ENCODE peak calls at places on chromosomes 16 and 17, in four cellular contexts. V is GM12878, D is HAP-1, T is mucosa of descending colon. X is an unnamed sample. For H3K36me3, the result is how much of the 10 kb centered on the place peaks cover.

GRCh38 chr16:88642881-88643545 is 4.6 kb downstream of the IL17C start:
- DNase-seq in V (no peak), D (no peak), T (no peak), X (no peak)

GRCh38 chr16:19974607-19975006 is 90.0 kb upstream of the GPRC5B start:
- DNase-seq in V (no peak), D (no peak), T (no peak), X (no peak)

GRCh38 chr17:38868095-38868967 is 1.5 kb upstream of the LASP1 start:
- DNase-seq in V (peak), D (no peak), T (peak), X (peak)

GRCh38 chr17:40059729-40060475 is 2.9 kb upstream of the THRA start:
- DNase-seq in V (no peak), D (no peak), T (no peak), X (no peak)

GRCh38 chr16:24805484-24805883 is 40.3 kb upstream of the SLC5A11 start:
- DNase-seq in V (no peak), D (no peak), T (no peak), X (no peak)

GRCh38 chr17:49545811-49546545 is 29.7 kb upstream of the NXPH3 start:
- DNase-seq in V (no peak), D (no peak), T (no peak), X (no peak)

GRCh38 chr17:63433746-63434591 is 12.1 kb downstream of the CYB561 start:
- DNase-seq in V (no peak), D (no peak), T (peak), X (no peak)

GRCh38 chr17:48153711-48154642 is 46.4 kb downstream of the SNX11 start:
- DNase-seq in V (no peak), D (peak), T (peak), X (peak)

GRCh38 chr16:85286066-85286712 is 173.9 kb upstream of the CIBAR2 start:
- DNase-seq in V (no peak), D (no peak), T (no peak), X (no peak)

DNA sequence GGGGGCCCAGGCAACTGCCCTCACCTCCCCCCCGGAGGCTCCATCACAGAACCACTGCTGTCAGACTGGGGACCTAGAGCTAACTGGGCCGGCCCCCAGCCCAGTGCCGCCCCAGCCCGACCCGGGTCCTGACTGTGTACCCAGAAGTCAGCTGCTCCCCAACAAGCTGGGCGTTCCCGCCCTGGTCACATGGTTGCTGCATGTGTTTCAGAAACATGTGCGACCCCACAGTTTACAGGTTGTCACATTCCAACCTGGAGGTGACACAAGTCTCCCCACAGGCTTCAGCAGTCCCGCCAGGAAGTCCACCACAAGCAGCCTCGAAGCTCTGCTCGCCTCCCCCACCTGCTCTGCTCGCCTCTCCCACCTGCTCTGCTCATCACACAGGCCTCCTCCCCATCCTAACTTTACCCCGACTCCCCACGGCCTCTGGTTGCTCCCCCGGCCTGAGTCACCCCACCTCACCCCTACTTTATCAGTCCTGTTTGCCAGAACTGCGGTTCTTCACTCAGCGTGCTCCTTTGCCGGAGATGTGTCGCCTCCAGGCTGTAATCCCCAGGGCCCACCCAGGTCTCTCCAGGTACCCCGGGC is 968 bp downstream of the MRPL28 start:
- DNase-seq in V (no peak), D (no peak), T (no peak), X (no peak)
- H3K36me3 ChIP-seq in V (under half), D (under half), T (under half), X (under half)

DNA sequence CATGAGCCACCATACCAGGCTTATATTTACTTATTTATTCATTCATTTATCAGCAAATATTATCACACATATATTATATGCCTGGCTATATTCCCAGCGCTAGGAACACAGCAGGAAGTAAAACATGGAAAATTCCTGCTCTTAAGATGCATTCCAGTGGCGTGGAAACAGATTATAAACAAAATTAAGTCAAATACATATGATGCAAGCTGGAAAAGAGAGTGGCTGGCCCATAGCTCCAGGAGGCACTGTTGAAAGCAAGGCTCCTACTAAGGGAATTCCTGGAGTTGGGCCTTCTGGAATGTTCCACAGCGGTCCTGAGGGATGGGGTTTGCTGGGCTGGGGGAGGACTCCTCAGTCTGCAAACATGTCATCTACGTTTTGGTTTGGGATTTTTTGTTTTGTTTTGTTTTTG is 18.4 kb downstream of the ADCY9 start:
- DNase-seq in V (no peak), D (no peak), T (no peak), X (no peak)
- H3K36me3 ChIP-seq in V (under half), D (under half), T (under half), X (under half)

GRCh38 chr16:4753227-4753626 is 13.7 kb downstream of the ZNF500 start:
- DNase-seq in V (no peak), D (no peak), T (no peak), X (no peak)
- H3K36me3 ChIP-seq in V (under half), D (half or more), T (under half), X (under half)

GRCh38 chr17:35816723-35817122 is 7.4 kb downstream of the TAF15 start:
- DNase-seq in V (no peak), D (no peak), T (no peak), X (no peak)

GRCh38 chr17:35825206-35825605 is 15.9 kb downstream of the TAF15 start:
- DNase-seq in V (no peak), D (no peak), T (no peak), X (no peak)

GRCh38 chr17:35817196-35817595 is 7.9 kb downstream of the TAF15 start:
- DNase-seq in V (no peak), D (no peak), T (no peak), X (no peak)

GRCh38 chr17:35821308-35821707 is 12.0 kb downstream of the TAF15 start:
- DNase-seq in V (no peak), D (no peak), T (no peak), X (no peak)

GRCh38 chr17:35819456-35819855 is 10.2 kb downstream of the TAF15 start:
- DNase-seq in V (no peak), D (no peak), T (no peak), X (no peak)
- H3K36me3 ChIP-seq in V (under half), D (half or more), T (under half), X (under half)

GRCh38 chr16:70258065-70258464 is 6.3 kb upstream of the EXOSC6 start:
- DNase-seq in V (no peak), D (no peak), T (no peak), X (no peak)

GRCh38 chr16:70255584-70255983 is 3.8 kb upstream of the EXOSC6 start:
- DNase-seq in V (no peak), D (no peak), T (no peak), X (peak)

GRCh38 chr16:70258946-70259345 is 7.2 kb upstream of the EXOSC6 start:
- DNase-seq in V (no peak), D (no peak), T (no peak), X (no peak)

GRCh38 chr16:70254965-70255286 is 3.2 kb upstream of the EXOSC6 start:
- DNase-seq in V (no peak), D (no peak), T (no peak), X (no peak)

GRCh38 chr16:70257391-70257790 is 5.7 kb upstream of the EXOSC6 start:
- DNase-seq in V (no peak), D (no peak), T (no peak), X (no peak)
- H3K36me3 ChIP-seq in V (under half), D (half or more), T (under half), X (under half)

GRCh38 chr17:77331161-77331864 is 190.5 kb downstream of the SEC14L1 start:
- DNase-seq in V (peak), D (peak), T (peak), X (peak)

GRCh38 chr17:77332981-77333685 is 192.4 kb downstream of the SEC14L1 start:
- DNase-seq in V (no peak), D (no peak), T (peak), X (no peak)

GRCh38 chr17:77332034-77332971 is 191.5 kb downstream of the SEC14L1 start:
- DNase-seq in V (no peak), D (no peak), T (peak), X (no peak)

GRCh38 chr17:77337150-77337549 is 196.4 kb downstream of the SEC14L1 start:
- DNase-seq in V (no peak), D (no peak), T (no peak), X (no peak)
- H3K36me3 ChIP-seq in V (under half), D (under half), T (under half), X (under half)

GRCh38 chr16:64381979-64382378 is 739.9 kb downstream of the CDH11 start:
- DNase-seq in V (no peak), D (no peak), T (no peak), X (no peak)

GRCh38 chr16:64375386-64375980 is 746.4 kb downstream of the CDH11 start:
- DNase-seq in V (no peak), D (no peak), T (no peak), X (no peak)

DNA sequence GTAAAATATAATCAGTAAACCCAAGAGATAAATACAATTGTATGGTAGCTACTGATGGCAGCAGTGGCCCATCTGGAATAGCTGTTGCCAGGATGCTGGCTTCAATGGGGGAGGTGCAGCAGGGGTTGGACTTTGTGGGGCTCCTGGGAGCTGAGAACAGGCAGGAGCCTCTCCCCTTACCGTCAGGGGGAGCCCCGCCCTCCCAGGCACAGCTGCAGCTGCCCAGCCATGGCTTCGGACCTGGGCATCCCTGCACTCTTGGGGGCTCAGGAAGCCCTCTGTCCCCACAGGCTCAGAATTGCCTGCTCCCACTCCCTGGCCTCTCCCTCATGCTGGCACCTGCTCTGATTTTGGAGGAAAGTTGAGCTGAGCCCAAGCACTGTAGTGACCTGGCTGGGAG is 741.1 kb downstream of the CDH11 start:
- DNase-seq in V (no peak), D (no peak), T (no peak), X (no peak)
- H3K36me3 ChIP-seq in V (under half), D (under half), T (under half), X (under half)